ENCODE peak calls at places on chromosomes 5 and 9, in four cellular contexts. E is K562, B is GM12878, K is SK-N-SH. F is an unnamed sample.

GRCh38 chr9:33137781-33138264 is 29.3 kb downstream of the B4GALT1 start:
- DNase-seq in K (no peak), E (no peak), B (no peak), F (no peak)

GRCh38 chr9:86909388-86909787 is 37.9 kb downstream of the GAS1 start:
- DNase-seq in B (no peak), K (no peak), E (no peak), F (no peak)

GRCh38 chr5:126812199-126812570 is 35.2 kb downstream of the LMNB1 start:
- DNase-seq in E (no peak), B (no peak), K (no peak), F (no peak)

GRCh38 chr5:142512680-142513042 is 173.2 kb downstream of the FGF1 start:
- DNase-seq in B (no peak), E (no peak), K (no peak), F (peak; percentile 34)

GRCh38 chr5:548256-548655 is 24.0 kb upstream of the SLC9A3 start:
- DNase-seq in B (no peak), K (no peak), E (no peak), F (no peak)

GRCh38 chr5:152329896-152330295 is 75.2 kb downstream of the NMUR2 start:
- DNase-seq in K (no peak), B (no peak), E (no peak), F (no peak)

GRCh38 chr9:98811051-98811650 is 3.7 kb downstream of the GALNT12 start:
- DNase-seq in E (no peak), B (no peak), K (no peak), F (no peak)

GRCh38 chr5:52356311-52356918 is 431.3 kb upstream of the ITGA1 start:
- DNase-seq in K (peak; percentile 25), B (no peak), E (no peak), F (no peak)

GRCh38 chr9:17005085-17005484 is 129.8 kb upstream of the CNTLN start:
- DNase-seq in E (no peak), K (no peak), B (no peak), F (peak; percentile 12)

GRCh38 chr5:2801602-2802525 is 50.4 kb upstream of the IRX2 start:
- DNase-seq in B (no peak), K (no peak), E (no peak), F (no peak)

GRCh38 chr9:8858250-8859161 is 1058.9 kb upstream of the DMAC1 start:
- DNase-seq in E (no peak), B (no peak), K (peak; percentile 60), F (no peak)

GRCh38 chr5:138950411-138951011 is 75.4 kb upstream of the LRRTM2 start:
- DNase-seq in K (no peak), B (no peak), E (no peak), F (no peak)

GRCh38 chr9:81416476-81417298 is 272.7 kb downstream of the TLE1 start:
- DNase-seq in E (no peak), B (no peak), K (no peak), F (no peak)

GRCh38 chr5:135930029-135930948 is 24.5 kb downstream of the LECT2 start:
- DNase-seq in B (no peak), E (no peak), K (peak; percentile 65), F (peak; percentile 68)

GRCh38 chr5:5767286-5767928 is 344.9 kb downstream of the ICE1 start:
- DNase-seq in K (no peak), E (no peak), B (no peak), F (no peak)

GRCh38 chr5:88396126-88396525 is 127.5 kb upstream of the TMEM161B start:
- DNase-seq in B (no peak), K (no peak), E (no peak), F (no peak)

GRCh38 chr9:129583308-129584038 is 37.4 kb downstream of the C9orf50 start:
- DNase-seq in B (no peak), E (no peak), K (no peak), F (peak; percentile 75)

GRCh38 chr5:1763548-1763911 is 36.1 kb downstream of the MRPL36 start:
- DNase-seq in B (no peak), K (peak; percentile 78), E (peak; percentile 51), F (peak; percentile 43)

GRCh38 chr9:7770102-7770501 is 29.5 kb downstream of the DMAC1 start:
- DNase-seq in K (no peak), B (no peak), E (no peak), F (no peak)

GRCh38 chr5:73095564-73096238 is 24.7 kb upstream of the TMEM171 start:
- DNase-seq in K (no peak), E (no peak), B (no peak), F (no peak)

GRCh38 chr5:23028445-23028844 is 175.3 kb upstream of the CDH12 start:
- DNase-seq in B (no peak), E (no peak), K (no peak), F (no peak)

GRCh38 chr9:93697352-93698139 is 121.2 kb downstream of the PHF2 start:
- DNase-seq in K (no peak), B (no peak), E (no peak), F (no peak)

GRCh38 chr5:96709152-96709821 is 47.1 kb downstream of the CAST start:
- DNase-seq in E (no peak), B (no peak), K (no peak), F (no peak)

GRCh38 chr9:111483419-111483861 is 743 bp downstream of the ECPAS start:
- DNase-seq in K (peak; percentile 91), B (no peak), E (peak; percentile 75), F (peak; percentile 6)

GRCh38 chr5:13932006-13932405 is 12.5 kb downstream of the DNAH5 start:
- DNase-seq in K (no peak), B (no peak), E (no peak), F (no peak)

GRCh38 chr5:13932561-13932960 is 11.9 kb downstream of the DNAH5 start:
- DNase-seq in K (no peak), B (no peak), E (no peak), F (no peak)

GRCh38 chr5:13934125-13934524 is 10.4 kb downstream of the DNAH5 start:
- DNase-seq in E (no peak), K (no peak), B (no peak), F (no peak)

DNA sequence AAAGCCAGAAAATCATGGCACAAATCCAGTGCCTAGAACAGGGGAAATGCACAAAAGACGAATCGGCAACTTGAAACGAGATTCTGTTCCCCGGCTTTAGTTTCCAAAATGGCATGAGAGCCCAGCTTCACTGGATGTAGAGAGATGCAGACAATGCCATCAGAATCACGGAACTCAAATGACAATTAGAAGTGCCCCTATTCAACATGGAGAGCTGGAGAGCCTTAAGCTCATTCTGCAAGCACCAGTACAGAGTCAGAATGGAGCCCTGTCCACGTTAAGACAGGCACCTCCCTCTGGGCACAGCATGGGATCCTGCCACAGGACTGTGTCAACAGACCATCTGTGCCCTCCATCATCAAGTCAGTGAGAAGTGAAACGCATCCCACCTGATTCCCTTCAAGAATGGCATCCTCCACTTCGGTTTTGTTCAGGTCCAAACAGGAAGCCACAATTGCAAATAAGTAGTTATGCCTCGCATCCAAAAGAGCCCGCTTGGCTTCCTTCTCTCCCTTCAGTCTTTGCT is 13.7 kb downstream of the DNAH5 start:
- DNase-seq in E (no peak), B (no peak), K (no peak), F (no peak)
- TF ChIP-seq NFIC in E (no peak), B (no peak), K (no peak), F (no peak)

DNA sequence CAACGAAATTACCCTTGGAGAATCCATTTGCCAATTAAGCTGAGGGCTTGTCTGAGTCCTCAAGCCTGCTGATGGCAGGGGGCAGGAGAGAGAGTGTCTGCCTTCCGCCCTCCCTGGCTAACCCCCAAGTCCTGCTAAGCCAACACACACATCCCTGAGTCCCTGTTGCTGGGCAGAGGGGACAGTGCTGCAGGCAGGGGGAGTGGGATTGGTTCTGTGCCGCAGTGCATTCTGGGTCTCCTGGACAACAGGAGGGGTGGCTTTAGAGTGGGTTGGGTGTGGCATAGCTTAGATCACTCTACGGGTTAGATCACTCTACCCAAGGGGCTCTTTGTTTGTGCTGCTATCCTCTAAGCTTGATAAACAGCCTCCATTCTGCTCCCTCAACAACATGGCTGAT is 427.7 kb downstream of the CDK5RAP2 start:
- DNase-seq in E (peak; percentile 42), B (no peak), K (peak; percentile 68), F (no peak)
- TF ChIP-seq NFIC in E (no peak), B (no peak), K (no peak), F (no peak)

DNA sequence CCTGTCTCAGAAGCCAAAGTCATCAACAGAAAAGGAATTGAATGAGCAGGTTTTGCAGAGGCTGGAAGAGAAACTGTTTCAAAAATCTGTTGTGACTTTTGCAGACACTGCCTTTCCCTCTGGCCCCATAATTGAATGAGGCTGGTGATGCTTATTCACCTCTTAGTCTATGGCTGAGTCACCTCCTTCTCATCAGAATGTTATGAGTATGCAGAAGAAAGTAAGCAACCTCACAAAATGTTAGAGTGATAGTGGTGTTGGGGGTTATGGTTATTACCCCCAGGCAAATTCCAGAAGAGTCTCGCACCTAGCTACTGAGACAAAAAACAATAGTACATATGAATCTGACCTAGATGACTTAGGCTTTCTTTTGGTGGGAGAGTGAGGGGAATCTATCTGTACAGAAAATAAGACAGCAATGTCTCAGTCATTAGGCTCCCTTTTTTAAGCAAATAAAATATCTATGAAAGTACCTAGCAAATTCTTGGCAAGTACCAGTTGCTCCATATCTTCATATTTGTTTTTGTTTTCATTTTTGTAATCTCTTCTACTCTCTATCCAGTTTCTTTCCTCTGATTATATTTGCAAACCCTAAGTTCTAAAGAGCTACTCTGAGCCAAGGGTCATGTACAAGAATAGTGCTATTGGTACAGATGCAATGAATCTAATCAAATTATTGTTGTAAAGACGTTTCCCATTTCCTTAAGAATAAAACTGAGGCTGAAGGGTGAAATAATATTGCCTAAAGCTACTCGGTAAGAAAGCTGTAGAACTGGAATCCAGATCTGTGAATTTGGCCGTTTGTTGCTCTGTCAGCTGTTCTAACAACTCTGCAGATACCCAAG is 498.1 kb upstream of the TNC start:
- DNase-seq in B (no peak), E (no peak), K (peak; percentile 4), F (no peak)
- TF ChIP-seq NFIC in B (no peak), E (no peak), K (peak; percentile 83), F (no peak)

GRCh38 chr5:69238760-69239251 is 4.1 kb downstream of the CDK7 start:
- DNase-seq in K (no peak), E (no peak), B (no peak), F (no peak)
- TF ChIP-seq NFIC in K (no peak), E (no peak), B (no peak), F (no peak)

GRCh38 chr9:96009690-96010477 is 134.4 kb downstream of the ERCC6L2 start:
- DNase-seq in B (no peak), K (no peak), E (no peak), F (no peak)

GRCh38 chr9:96009223-96009602 is 133.7 kb downstream of the ERCC6L2 start:
- DNase-seq in K (no peak), B (no peak), E (no peak), F (no peak)

GRCh38 chr9:96008502-96009222 is 133.2 kb downstream of the ERCC6L2 start:
- DNase-seq in K (no peak), E (no peak), B (no peak), F (no peak)

GRCh38 chr9:96015876-96016686 is 140.6 kb downstream of the ERCC6L2 start:
- DNase-seq in B (peak; percentile 9), K (no peak), E (no peak), F (no peak)

DNA sequence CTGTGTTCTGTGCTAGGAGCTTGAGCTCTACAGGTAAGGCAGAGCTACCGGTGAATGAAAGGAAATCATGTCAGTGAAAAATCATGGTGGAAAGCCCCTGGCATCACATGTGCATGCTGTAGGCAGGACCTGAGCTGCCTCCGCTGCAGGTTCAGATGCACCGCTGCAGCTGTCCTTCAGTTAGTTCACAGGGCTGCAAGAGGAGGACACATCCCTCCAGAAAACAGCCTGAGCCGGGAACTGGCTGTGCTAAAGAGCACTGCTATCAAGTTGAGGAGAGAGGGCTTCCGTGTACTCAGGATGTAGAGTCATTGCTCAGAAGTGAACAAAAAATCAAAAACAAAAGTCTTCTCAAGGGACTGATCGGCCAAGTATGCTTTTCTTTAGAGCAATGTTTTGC is 138.6 kb downstream of the ERCC6L2 start:
- DNase-seq in E (no peak), K (no peak), B (no peak), F (no peak)
- TF ChIP-seq NFIC in E (no peak), K (no peak), B (no peak), F (no peak)

GRCh38 chr9:131732636-131733340 is 7.1 kb downstream of the RAPGEF1 start:
- DNase-seq in E (no peak), K (no peak), B (no peak), F (no peak)
- TF ChIP-seq NFIC in E (no peak), K (no peak), B (no peak), F (no peak)